ENCODE peak calls at places on chromosomes 5 and 9, in eight cellular contexts. R, V, M, A, J, L, Y and N are unnamed samples.

GRCh38 chr5:59843511-59844230 is 49.9 kb downstream of the PDE4D start:
- DNase-seq in J (no peak), M (no peak), A (no peak), V (no peak), Y (no peak), R (no peak), L (no peak), N (no peak)

GRCh38 chr9:107848598-107848997 is 359.0 kb upstream of the KLF4 start:
- DNase-seq in M (no peak), A (no peak), Y (peak), R (no peak), J (no peak), V (no peak), L (no peak), N (no peak)

GRCh38 chr9:133653638-133654037 is 17.5 kb downstream of the DBH start:
- DNase-seq in A (no peak), V (no peak), M (no peak), R (no peak), L (no peak), J (no peak), Y (no peak), N (no peak)

GRCh38 chr9:131813116-131813515 is 73.2 kb upstream of the RAPGEF1 start:
- DNase-seq in V (no peak), J (no peak), R (no peak), L (peak), Y (peak), M (no peak), A (no peak), N (no peak)

GRCh38 chr5:167688731-167689130 is 602.7 kb upstream of the WWC1 start:
- DNase-seq in Y (no peak), V (no peak), R (no peak), L (no peak), A (no peak), M (no peak), J (no peak), N (no peak)

GRCh38 chr5:1299511-1299850 is 4.6 kb upstream of the TERT start:
- DNase-seq in R (no peak), M (no peak), J (no peak), V (no peak), L (no peak), A (no peak), Y (no peak), N (no peak)

GRCh38 chr9:128921881-128922763 is 1.3 kb downstream of the PHYHD1 start:
- DNase-seq in J (peak), V (peak), Y (peak), R (no peak), A (peak), M (no peak), L (peak), N (peak)

GRCh38 chr9:127714020-127714835 is 1.2 kb downstream of the PTRH1 start:
- DNase-seq in L (no peak), R (no peak), V (no peak), Y (no peak), M (no peak), J (no peak), A (no peak), N (no peak)

GRCh38 chr5:1736889-1737711 is 62.5 kb downstream of the MRPL36 start:
- DNase-seq in A (no peak), Y (no peak), L (no peak), J (no peak), V (no peak), M (no peak), R (no peak), N (no peak)

GRCh38 chr9:70668751-70669150 is 254.3 kb upstream of the KLF9 start:
- DNase-seq in A (no peak), J (no peak), L (peak), V (no peak), M (no peak), R (no peak), Y (no peak), N (no peak)

GRCh38 chr5:33341316-33341715 is 99.4 kb upstream of the TARS1 start:
- DNase-seq in R (no peak), J (no peak), A (no peak), L (no peak), Y (no peak), V (no peak), M (no peak), N (no peak)

GRCh38 chr5:60649288-60649917 is 50.6 kb downstream of the DEPDC1B start:
- DNase-seq in V (no peak), A (no peak), R (no peak), M (no peak), L (peak), Y (peak), J (no peak), N (peak)

GRCh38 chr9:73239868-73240267 is 88.2 kb downstream of the ANXA1 start:
- DNase-seq in Y (no peak), A (no peak), M (no peak), R (no peak), L (peak), V (no peak), J (no peak), N (no peak)

GRCh38 chr9:77616191-77616590 is 31.9 kb downstream of the GNA14 start:
- DNase-seq in M (no peak), Y (no peak), J (no peak), A (no peak), V (no peak), R (no peak), L (peak), N (no peak)

GRCh38 chr5:144117412-144117811 is 53.0 kb downstream of the YIPF5 start:
- DNase-seq in L (no peak), R (no peak), M (no peak), J (no peak), V (no peak), A (no peak), Y (no peak), N (no peak)

GRCh38 chr9:119291554-119291953 is 77.7 kb downstream of the BRINP1 start:
- DNase-seq in L (no peak), J (no peak), A (no peak), Y (no peak), V (no peak), R (no peak), M (no peak), N (no peak)